ENCODE peak calls at places on chromosomes 3 and 15, in seven cellular contexts. F is Ammon's horn; V is stimulated activated naive CD4-positive, alpha-beta T cell treated with Interleukin-2 at 50 U/mL for 16 hours; T is H1; K is fibroblast of mammary gland; L is midbrain; U is mesothelial cell of epicardium. B is an unnamed sample.

GRCh38 chr15:70617911-70618287 is 145.5 kb downstream of the UACA start:
- DNase-seq in T (no peak), K (no peak), F (no peak), V (no peak), U (no peak), L (no peak), B (no peak)

GRCh38 chr15:31487811-31488436 is 161.3 kb downstream of the KLF13 start:
- DNase-seq in F (no peak), T (no peak), L (no peak), V (no peak), U (peak), K (peak), B (no peak)

GRCh38 chr3:133945696-133946095 is 50.0 kb upstream of the RAB6B start:
- DNase-seq in U (no peak), F (no peak), K (no peak), V (no peak), T (no peak), L (no peak), B (no peak)

GRCh38 chr3:186951640-186952552 is 21.6 kb downstream of the ST6GAL1 start:
- DNase-seq in V (no peak), K (no peak), F (no peak), U (no peak), T (no peak), L (no peak), B (no peak)

GRCh38 chr3:125186800-125187598 is 25.5 kb downstream of the SLC12A8 start:
- DNase-seq in V (no peak), F (no peak), T (no peak), K (no peak), U (no peak), L (no peak), B (no peak)

GRCh38 chr15:74240002-74240568 is 4.0 kb downstream of the CCDC33 start:
- DNase-seq in T (no peak), V (no peak), U (no peak), K (peak), L (peak), F (peak), B (no peak)

GRCh38 chr3:12897537-12898289 is 56.3 kb upstream of the RPL32 start:
- DNase-seq in U (no peak), V (no peak), T (no peak), F (no peak), K (no peak), L (no peak), B (no peak)

GRCh38 chr3:47824541-47825473 is 21.9 kb downstream of the DHX30 start:
- DNase-seq in U (peak), L (peak), V (peak), K (peak), T (no peak), F (peak), B (peak)

GRCh38 chr15:66706225-66706732 is 4.2 kb downstream of the SMAD6 start:
- DNase-seq in F (no peak), K (no peak), U (peak), T (no peak), V (no peak), L (no peak), B (no peak)

GRCh38 chr3:9122732-9123364 is 126.6 kb downstream of the SRGAP3 start:
- DNase-seq in V (no peak), T (no peak), K (no peak), F (no peak), L (no peak), U (no peak), B (no peak)

GRCh38 chr15:70954733-70955132 is 62.1 kb downstream of the LRRC49 start:
- DNase-seq in F (no peak), T (no peak), V (no peak), K (no peak), U (no peak), L (no peak), B (no peak)

GRCh38 chr15:22880981-22881738 is 42.7 kb downstream of the NIPA2 start:
- DNase-seq in U (no peak), K (no peak), F (no peak), L (no peak), V (no peak), T (no peak), B (no peak)

GRCh38 chr3:105014631-105015030 is 352.1 kb upstream of the ALCAM start:
- DNase-seq in L (no peak), F (no peak), U (no peak), T (no peak), V (no peak), K (peak), B (no peak)

GRCh38 chr15:101146118-101146702 is 105.6 kb downstream of the CHSY1 start:
- DNase-seq in T (no peak), L (no peak), F (no peak), V (no peak), U (no peak), K (no peak), B (no peak)

GRCh38 chr15:43792761-43793493 is 807 bp downstream of the SERF2 start:
- DNase-seq in F (no peak), K (peak), T (no peak), V (peak), L (no peak), U (no peak), B (no peak)

GRCh38 chr3:103706671-103707070 is 1271.9 kb downstream of the ZPLD1 start:
- DNase-seq in L (no peak), V (no peak), U (no peak), T (no peak), F (no peak), K (no peak), B (no peak)

GRCh38 chr3:149572796-149573414 is 84.9 kb downstream of the WWTR1 start:
- DNase-seq in K (peak), T (no peak), L (no peak), V (no peak), U (no peak), F (no peak), B (no peak)

GRCh38 chr15:77042245-77042644 is 28.7 kb downstream of the TSPAN3 start:
- DNase-seq in T (no peak), V (no peak), F (no peak), K (no peak), L (no peak), U (no peak), B (no peak)